ENCODE peak calls at places on chromosome 18, in four cellular contexts. P, R, A and S are unnamed samples.
A peak's percentile ranks its signal among the peaks of the same experiment; 100 is the strongest.

GRCh38 chr18:2036136-2036535 is 535.2 kb downstream of the METTL4 start:
- DNase-seq in P (no peak), R (no peak), A (no peak), S (no peak)

GRCh38 chr18:12606592-12607315 is 51.2 kb downstream of the SPIRE1 start:
- DNase-seq in P (no peak), R (no peak), A (peak; percentile 90), S (no peak)

GRCh38 chr18:58216071-58216471 is 172.0 kb downstream of the NEDD4L start:
- DNase-seq in P (no peak), R (no peak), A (peak; percentile 59), S (no peak)

GRCh38 chr18:12886498-12887126 is 2.6 kb upstream of the PTPN2 start:
- DNase-seq in P (no peak), R (no peak), A (peak; percentile 37), S (no peak)

GRCh38 chr18:63679820-63680606 is 18.3 kb upstream of the SERPINB3 start:
- DNase-seq in P (no peak), R (no peak), A (no peak), S (no peak)

GRCh38 chr18:45567123-45567522 is 48.2 kb upstream of the SLC14A2 start:
- DNase-seq in P (no peak), R (no peak), A (peak; percentile 53), S (no peak)

GRCh38 chr18:6920099-6920955 is 190.8 kb downstream of the ARHGAP28 start:
- DNase-seq in P (no peak), R (no peak), A (peak; percentile 74), S (no peak)

GRCh38 chr18:48732767-48733424 is 194.1 kb downstream of the CTIF start:
- DNase-seq in P (no peak), R (no peak), A (no peak), S (no peak)

GRCh38 chr18:25350561-25351201 is 1.3 kb downstream of the ZNF521 start:
- DNase-seq in P (no peak), R (peak; percentile 77), A (peak; percentile 84), S (no peak)

GRCh38 chr18:35730738-35731370 is 149.3 kb downstream of the GALNT1 start:
- DNase-seq in P (no peak), R (no peak), A (no peak), S (no peak)

GRCh38 chr18:79774111-79774510 is 23.6 kb upstream of the KCNG2 start:
- DNase-seq in P (no peak), R (peak; percentile 50), A (no peak), S (no peak)

GRCh38 chr18:79772865-79773696 is 24.7 kb upstream of the KCNG2 start:
- DNase-seq in P (no peak), R (peak; percentile 33), A (no peak), S (no peak)

GRCh38 chr18:79770826-79771225 is 26.9 kb upstream of the KCNG2 start:
- DNase-seq in P (no peak), R (peak; percentile 56), A (no peak), S (no peak)

GRCh38 chr18:79771446-79772107 is 26.2 kb upstream of the KCNG2 start:
- DNase-seq in P (no peak), R (peak; percentile 37), A (no peak), S (no peak)

GRCh38 chr18:79772108-79772864 is 25.5 kb upstream of the KCNG2 start:
- DNase-seq in P (no peak), R (peak; percentile 62), A (no peak), S (no peak)
- H3K9me3 ChIP-seq in P (no peaks in the 10 kb centered on the region), R (peaks cover 18% of the 10 kb centered on the region), A (no peaks in the 10 kb centered on the region), S (no peaks in the 10 kb centered on the region)

GRCh38 chr18:79949571-79950439 is 1.6 kb downstream of the SLC66A2 start:
- DNase-seq in P (no peak), R (peak; percentile 61), A (peak; percentile 20), S (no peak)
- H3K27ac ChIP-seq in P (no peak overlapping the region), R (peak overlapping the region; percentile 78), A (peak overlapping the region; percentile 40), S (no peak overlapping the region)

GRCh38 chr18:38459086-38459485 is 893.5 kb upstream of the CELF4 start:
- DNase-seq in P (no peak), R (no peak), A (no peak), S (no peak)

GRCh38 chr18:38458673-38459072 is 893.1 kb upstream of the CELF4 start:
- DNase-seq in P (no peak), R (no peak), A (no peak), S (no peak)

GRCh38 chr18:38464024-38464423 is 898.4 kb upstream of the CELF4 start:
- DNase-seq in P (no peak), R (no peak), A (no peak), S (no peak)

GRCh38 chr18:38459595-38459994 is 894.0 kb upstream of the CELF4 start:
- DNase-seq in P (no peak), R (no peak), A (no peak), S (no peak)

DNA sequence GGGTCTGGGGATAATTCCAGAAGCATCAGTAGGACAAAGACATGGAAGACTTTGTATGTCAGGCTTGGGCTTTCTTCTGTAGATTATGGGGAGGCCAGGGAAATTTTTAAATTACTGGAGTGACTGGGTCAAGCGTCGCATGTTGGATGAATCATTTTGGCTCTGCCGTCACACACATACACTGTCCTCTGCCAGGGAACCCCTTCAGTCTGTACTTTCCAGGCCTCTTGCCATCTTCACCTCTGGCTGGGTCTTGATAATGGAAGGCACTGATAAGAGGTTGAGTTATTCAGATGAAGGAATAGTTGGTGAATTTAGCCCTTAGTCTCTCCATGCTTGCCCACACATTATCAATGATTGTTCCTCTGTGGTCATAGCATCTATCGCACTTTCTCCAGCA is 895.1 kb upstream of the CELF4 start:
- DNase-seq in P (no peak), R (no peak), A (no peak), S (no peak)
- H3K9me3 ChIP-seq in P (no peaks in the 10 kb centered on the region), R (no peaks in the 10 kb centered on the region), A (no peaks in the 10 kb centered on the region), S (no peaks in the 10 kb centered on the region)

DNA sequence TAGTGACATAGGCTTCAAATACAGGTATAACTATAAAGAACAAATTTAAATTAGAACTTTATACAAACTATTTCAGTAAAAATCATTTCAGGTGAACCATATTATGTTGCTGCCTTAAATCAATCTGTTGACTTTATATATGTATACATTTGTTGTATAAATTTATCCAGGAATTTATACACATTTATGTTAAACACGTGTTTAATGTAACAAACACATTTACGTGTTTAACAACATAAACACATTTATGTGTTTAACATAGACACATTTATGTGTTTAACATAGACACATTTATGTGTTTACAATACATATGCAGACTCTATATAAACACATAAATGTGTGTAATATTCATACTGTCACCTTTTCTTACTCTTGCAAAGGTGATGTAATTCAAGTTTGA is 75.4 kb upstream of the TWSG1 start:
- DNase-seq in P (no peak), R (no peak), A (no peak), S (no peak)
- H3K27ac ChIP-seq in P (no peak overlapping the region), R (no peak overlapping the region), A (no peak overlapping the region), S (no peak overlapping the region)

GRCh38 chr18:79903787-79904356 is 47.6 kb downstream of the SLC66A2 start:
- DNase-seq in P (no peak), R (peak; percentile 62), A (no peak), S (no peak)
- H3K9me3 ChIP-seq in P (no peaks in the 10 kb centered on the region), R (peaks cover 42% of the 10 kb centered on the region), A (no peaks in the 10 kb centered on the region), S (no peaks in the 10 kb centered on the region)